ENCODE peak calls at places on chromosomes 6 and 20, in six cellular contexts. One of them, this sample, is unnamed.

GRCh38 chr6:124978451-124979293 is 16.4 kb downstream of the RNF217 start:
- DNase-seq in NCI-H1092: no peak
- DNase-seq in pancreas: no peak
- DNase-seq in IMR-90: no peak
- DNase-seq in stimulated activated CD4-positive, alpha-beta T cell treated with anti-CD3 and anti-CD28 coated beads, Interleukin-2, amount 100 ng/mL, for 24 hours: no peak
- DNase-seq in Right ventricle myocardium inferior: no peak
- DNase-seq in this sample: no peak

GRCh38 chr6:45812937-45813336 is 202.7 kb downstream of the CLIC5 start:
- DNase-seq in stimulated activated CD4-positive, alpha-beta T cell treated with anti-CD3 and anti-CD28 coated beads, Interleukin-2, amount 100 ng/mL, for 24 hours: no peak
- DNase-seq in pancreas: no peak
- DNase-seq in Right ventricle myocardium inferior: no peak
- DNase-seq in NCI-H1092: no peak
- DNase-seq in IMR-90: peak; percentile 6
- DNase-seq in this sample: peak; percentile 42

GRCh38 chr20:50073500-50073899 is 39.5 kb downstream of the UBE2V1 start:
- DNase-seq in Right ventricle myocardium inferior: no peak
- DNase-seq in pancreas: no peak
- DNase-seq in stimulated activated CD4-positive, alpha-beta T cell treated with anti-CD3 and anti-CD28 coated beads, Interleukin-2, amount 100 ng/mL, for 24 hours: no peak
- DNase-seq in IMR-90: no peak
- DNase-seq in NCI-H1092: no peak
- DNase-seq in this sample: no peak

GRCh38 chr6:25389501-25389900 is 110.3 kb downstream of the CARMIL1 start:
- DNase-seq in pancreas: no peak
- DNase-seq in IMR-90: no peak
- DNase-seq in stimulated activated CD4-positive, alpha-beta T cell treated with anti-CD3 and anti-CD28 coated beads, Interleukin-2, amount 100 ng/mL, for 24 hours: no peak
- DNase-seq in Right ventricle myocardium inferior: no peak
- DNase-seq in NCI-H1092: no peak
- DNase-seq in this sample: no peak

GRCh38 chr6:75480425-75480824 is 13.2 kb downstream of the FILIP1 start:
- DNase-seq in NCI-H1092: no peak
- DNase-seq in stimulated activated CD4-positive, alpha-beta T cell treated with anti-CD3 and anti-CD28 coated beads, Interleukin-2, amount 100 ng/mL, for 24 hours: no peak
- DNase-seq in IMR-90: peak; percentile 40
- DNase-seq in pancreas: no peak
- DNase-seq in Right ventricle myocardium inferior: no peak
- DNase-seq in this sample: no peak

GRCh38 chr20:51008718-51009117 is 14.2 kb downstream of the KCNG1 start:
- DNase-seq in pancreas: no peak
- DNase-seq in IMR-90: no peak
- DNase-seq in Right ventricle myocardium inferior: no peak
- DNase-seq in NCI-H1092: no peak
- DNase-seq in stimulated activated CD4-positive, alpha-beta T cell treated with anti-CD3 and anti-CD28 coated beads, Interleukin-2, amount 100 ng/mL, for 24 hours: no peak
- DNase-seq in this sample: no peak

GRCh38 chr6:37501632-37502466 is 2.2 kb upstream of the CCDC167 start:
- DNase-seq in IMR-90: no peak
- DNase-seq in pancreas: no peak
- DNase-seq in stimulated activated CD4-positive, alpha-beta T cell treated with anti-CD3 and anti-CD28 coated beads, Interleukin-2, amount 100 ng/mL, for 24 hours: no peak
- DNase-seq in Right ventricle myocardium inferior: no peak
- DNase-seq in NCI-H1092: no peak
- DNase-seq in this sample: no peak

GRCh38 chr6:12296255-12296573 is 6.1 kb downstream of the EDN1 start:
- DNase-seq in NCI-H1092: no peak
- DNase-seq in pancreas: no peak
- DNase-seq in IMR-90: peak; percentile 83
- DNase-seq in stimulated activated CD4-positive, alpha-beta T cell treated with anti-CD3 and anti-CD28 coated beads, Interleukin-2, amount 100 ng/mL, for 24 hours: no peak
- DNase-seq in Right ventricle myocardium inferior: no peak
- DNase-seq in this sample: no peak

GRCh38 chr6:119110601-119111548 is 32.4 kb upstream of the FAM184A start:
- DNase-seq in IMR-90: peak; percentile 56
- DNase-seq in Right ventricle myocardium inferior: no peak
- DNase-seq in NCI-H1092: peak; percentile 25
- DNase-seq in stimulated activated CD4-positive, alpha-beta T cell treated with anti-CD3 and anti-CD28 coated beads, Interleukin-2, amount 100 ng/mL, for 24 hours: peak; percentile 48
- DNase-seq in pancreas: peak; percentile 27
- DNase-seq in this sample: no peak

GRCh38 chr6:71489736-71490135 is 201.1 kb downstream of the OGFRL1 start:
- DNase-seq in NCI-H1092: no peak
- DNase-seq in stimulated activated CD4-positive, alpha-beta T cell treated with anti-CD3 and anti-CD28 coated beads, Interleukin-2, amount 100 ng/mL, for 24 hours: no peak
- DNase-seq in pancreas: no peak
- DNase-seq in Right ventricle myocardium inferior: no peak
- DNase-seq in IMR-90: peak; percentile 90
- DNase-seq in this sample: no peak

GRCh38 chr6:130708338-130708737 is 118.9 kb upstream of the SMLR1 start:
- DNase-seq in pancreas: no peak
- DNase-seq in Right ventricle myocardium inferior: no peak
- DNase-seq in IMR-90: peak; percentile 50
- DNase-seq in NCI-H1092: no peak
- DNase-seq in stimulated activated CD4-positive, alpha-beta T cell treated with anti-CD3 and anti-CD28 coated beads, Interleukin-2, amount 100 ng/mL, for 24 hours: no peak
- DNase-seq in this sample: no peak

GRCh38 chr20:1357921-1358671 is 29.2 kb upstream of the SDCBP2 start:
- DNase-seq in pancreas: no peak
- DNase-seq in stimulated activated CD4-positive, alpha-beta T cell treated with anti-CD3 and anti-CD28 coated beads, Interleukin-2, amount 100 ng/mL, for 24 hours: peak; percentile 40
- DNase-seq in NCI-H1092: no peak
- DNase-seq in IMR-90: peak; percentile 83
- DNase-seq in Right ventricle myocardium inferior: no peak
- DNase-seq in this sample: no peak

GRCh38 chr6:6811151-6812002 is 222.9 kb downstream of the LY86 start:
- DNase-seq in Right ventricle myocardium inferior: no peak
- DNase-seq in pancreas: peak; percentile 61
- DNase-seq in IMR-90: peak; percentile 67
- DNase-seq in NCI-H1092: peak; percentile 22
- DNase-seq in stimulated activated CD4-positive, alpha-beta T cell treated with anti-CD3 and anti-CD28 coated beads, Interleukin-2, amount 100 ng/mL, for 24 hours: no peak
- DNase-seq in this sample: no peak

GRCh38 chr6:42374027-42374669 is 77.6 kb downstream of the TRERF1 start:
- DNase-seq in pancreas: no peak
- DNase-seq in Right ventricle myocardium inferior: no peak
- DNase-seq in IMR-90: no peak
- DNase-seq in NCI-H1092: no peak
- DNase-seq in stimulated activated CD4-positive, alpha-beta T cell treated with anti-CD3 and anti-CD28 coated beads, Interleukin-2, amount 100 ng/mL, for 24 hours: no peak
- DNase-seq in this sample: no peak

GRCh38 chr20:49762940-49763766 is 49.5 kb upstream of the B4GALT5 start:
- DNase-seq in NCI-H1092: no peak
- DNase-seq in stimulated activated CD4-positive, alpha-beta T cell treated with anti-CD3 and anti-CD28 coated beads, Interleukin-2, amount 100 ng/mL, for 24 hours: no peak
- DNase-seq in pancreas: no peak
- DNase-seq in Right ventricle myocardium inferior: no peak
- DNase-seq in IMR-90: no peak
- DNase-seq in this sample: no peak

GRCh38 chr6:119308048-119308570 is 41.5 kb downstream of the MAN1A1 start:
- DNase-seq in NCI-H1092: no peak
- DNase-seq in IMR-90: peak; percentile 84
- DNase-seq in Right ventricle myocardium inferior: no peak
- DNase-seq in stimulated activated CD4-positive, alpha-beta T cell treated with anti-CD3 and anti-CD28 coated beads, Interleukin-2, amount 100 ng/mL, for 24 hours: no peak
- DNase-seq in pancreas: no peak
- DNase-seq in this sample: no peak

GRCh38 chr20:62931464-62931863 is 5.2 kb upstream of the DIDO1 start:
- DNase-seq in IMR-90: no peak
- DNase-seq in pancreas: no peak
- DNase-seq in stimulated activated CD4-positive, alpha-beta T cell treated with anti-CD3 and anti-CD28 coated beads, Interleukin-2, amount 100 ng/mL, for 24 hours: no peak
- DNase-seq in Right ventricle myocardium inferior: no peak
- DNase-seq in NCI-H1092: no peak
- DNase-seq in this sample: no peak

GRCh38 chr6:163120223-163120622 is 294.3 kb upstream of the QKI start:
- DNase-seq in Right ventricle myocardium inferior: no peak
- DNase-seq in NCI-H1092: no peak
- DNase-seq in pancreas: no peak
- DNase-seq in stimulated activated CD4-positive, alpha-beta T cell treated with anti-CD3 and anti-CD28 coated beads, Interleukin-2, amount 100 ng/mL, for 24 hours: no peak
- DNase-seq in IMR-90: no peak
- DNase-seq in this sample: no peak

GRCh38 chr6:64266351-64266821 is 630.8 kb downstream of the PHF3 start:
- DNase-seq in Right ventricle myocardium inferior: no peak
- DNase-seq in stimulated activated CD4-positive, alpha-beta T cell treated with anti-CD3 and anti-CD28 coated beads, Interleukin-2, amount 100 ng/mL, for 24 hours: no peak
- DNase-seq in NCI-H1092: no peak
- DNase-seq in IMR-90: no peak
- DNase-seq in pancreas: no peak
- DNase-seq in this sample: no peak

GRCh38 chr20:24735263-24735662 is 213.8 kb upstream of the CST7 start:
- DNase-seq in IMR-90: no peak
- DNase-seq in NCI-H1092: no peak
- DNase-seq in pancreas: no peak
- DNase-seq in Right ventricle myocardium inferior: no peak
- DNase-seq in stimulated activated CD4-positive, alpha-beta T cell treated with anti-CD3 and anti-CD28 coated beads, Interleukin-2, amount 100 ng/mL, for 24 hours: no peak
- DNase-seq in this sample: no peak

GRCh38 chr6:106805771-106806170 is 168.8 kb downstream of the CD24 start:
- DNase-seq in IMR-90: no peak
- DNase-seq in NCI-H1092: no peak
- DNase-seq in Right ventricle myocardium inferior: no peak
- DNase-seq in stimulated activated CD4-positive, alpha-beta T cell treated with anti-CD3 and anti-CD28 coated beads, Interleukin-2, amount 100 ng/mL, for 24 hours: no peak
- DNase-seq in pancreas: no peak
- DNase-seq in this sample: no peak

GRCh38 chr6:7846971-7847818 is 63.4 kb downstream of the TXNDC5 start:
- DNase-seq in NCI-H1092: no peak
- DNase-seq in stimulated activated CD4-positive, alpha-beta T cell treated with anti-CD3 and anti-CD28 coated beads, Interleukin-2, amount 100 ng/mL, for 24 hours: no peak
- DNase-seq in IMR-90: peak; percentile 74
- DNase-seq in Right ventricle myocardium inferior: no peak
- DNase-seq in pancreas: no peak
- DNase-seq in this sample: no peak

GRCh38 chr6:130148181-130148580 is 74.6 kb downstream of the SAMD3 start:
- DNase-seq in Right ventricle myocardium inferior: no peak
- DNase-seq in NCI-H1092: no peak
- DNase-seq in stimulated activated CD4-positive, alpha-beta T cell treated with anti-CD3 and anti-CD28 coated beads, Interleukin-2, amount 100 ng/mL, for 24 hours: no peak
- DNase-seq in IMR-90: no peak
- DNase-seq in pancreas: no peak
- DNase-seq in this sample: no peak

GRCh38 chr6:16322666-16323312 is 84.4 kb downstream of the GMPR start:
- DNase-seq in pancreas: peak; percentile 43
- DNase-seq in IMR-90: peak; percentile 99
- DNase-seq in Right ventricle myocardium inferior: no peak
- DNase-seq in stimulated activated CD4-positive, alpha-beta T cell treated with anti-CD3 and anti-CD28 coated beads, Interleukin-2, amount 100 ng/mL, for 24 hours: peak; percentile 75
- DNase-seq in NCI-H1092: peak; percentile 9
- DNase-seq in this sample: peak; percentile 69

GRCh38 chr20:54152227-54153040 is 21.4 kb downstream of the CYP24A1 start:
- DNase-seq in Right ventricle myocardium inferior: no peak
- DNase-seq in NCI-H1092: no peak
- DNase-seq in stimulated activated CD4-positive, alpha-beta T cell treated with anti-CD3 and anti-CD28 coated beads, Interleukin-2, amount 100 ng/mL, for 24 hours: no peak
- DNase-seq in IMR-90: no peak
- DNase-seq in pancreas: no peak
- DNase-seq in this sample: no peak

GRCh38 chr6:100979269-100979668 is 98.1 kb upstream of the ASCC3 start:
- DNase-seq in Right ventricle myocardium inferior: no peak
- DNase-seq in IMR-90: no peak
- DNase-seq in stimulated activated CD4-positive, alpha-beta T cell treated with anti-CD3 and anti-CD28 coated beads, Interleukin-2, amount 100 ng/mL, for 24 hours: no peak
- DNase-seq in NCI-H1092: no peak
- DNase-seq in pancreas: no peak
- DNase-seq in this sample: no peak

GRCh38 chr6:75431379-75431778 is 62.2 kb downstream of the FILIP1 start:
- DNase-seq in pancreas: no peak
- DNase-seq in IMR-90: peak; percentile 40
- DNase-seq in Right ventricle myocardium inferior: peak; percentile 71
- DNase-seq in stimulated activated CD4-positive, alpha-beta T cell treated with anti-CD3 and anti-CD28 coated beads, Interleukin-2, amount 100 ng/mL, for 24 hours: no peak
- DNase-seq in NCI-H1092: peak; percentile 3
- DNase-seq in this sample: peak; percentile 41

GRCh38 chr20:38804682-38805501 is 605 bp upstream of the PPP1R16B start:
- DNase-seq in stimulated activated CD4-positive, alpha-beta T cell treated with anti-CD3 and anti-CD28 coated beads, Interleukin-2, amount 100 ng/mL, for 24 hours: peak; percentile 59
- DNase-seq in pancreas: no peak
- DNase-seq in NCI-H1092: no peak
- DNase-seq in Right ventricle myocardium inferior: no peak
- DNase-seq in IMR-90: no peak
- DNase-seq in this sample: no peak

GRCh38 chr6:33080127-33081089 is 4.6 kb downstream of the HLA-DPB1 start:
- DNase-seq in pancreas: peak; percentile 51
- DNase-seq in IMR-90: peak; percentile 48
- DNase-seq in NCI-H1092: no peak
- DNase-seq in stimulated activated CD4-positive, alpha-beta T cell treated with anti-CD3 and anti-CD28 coated beads, Interleukin-2, amount 100 ng/mL, for 24 hours: no peak
- DNase-seq in Right ventricle myocardium inferior: peak; percentile 87
- DNase-seq in this sample: peak; percentile 80

GRCh38 chr6:6221829-6222535 is 98.5 kb downstream of the F13A1 start:
- DNase-seq in Right ventricle myocardium inferior: no peak
- DNase-seq in stimulated activated CD4-positive, alpha-beta T cell treated with anti-CD3 and anti-CD28 coated beads, Interleukin-2, amount 100 ng/mL, for 24 hours: no peak
- DNase-seq in pancreas: no peak
- DNase-seq in NCI-H1092: no peak
- DNase-seq in IMR-90: no peak
- DNase-seq in this sample: no peak

GRCh38 chr6:87199787-87200186 is 44.4 kb downstream of the ZNF292 start:
- DNase-seq in IMR-90: no peak
- DNase-seq in NCI-H1092: no peak
- DNase-seq in pancreas: no peak
- DNase-seq in Right ventricle myocardium inferior: no peak
- DNase-seq in stimulated activated CD4-positive, alpha-beta T cell treated with anti-CD3 and anti-CD28 coated beads, Interleukin-2, amount 100 ng/mL, for 24 hours: no peak
- DNase-seq in this sample: no peak

GRCh38 chr20:38260378-38261053 is at the start of gene KIAA1755:
- DNase-seq in stimulated activated CD4-positive, alpha-beta T cell treated with anti-CD3 and anti-CD28 coated beads, Interleukin-2, amount 100 ng/mL, for 24 hours: no peak
- DNase-seq in pancreas: no peak
- DNase-seq in Right ventricle myocardium inferior: peak; percentile 74
- DNase-seq in IMR-90: no peak
- DNase-seq in NCI-H1092: no peak
- DNase-seq in this sample: peak; percentile 75